ENCODE peak calls at places on chromosomes 3 and 15, in ten cellular contexts. J is fibroblast of lung, M is endothelial cell of umbilical vein, B is NCI-H1092 treated with DMSO at 0.1 percent for 48 hours, E is fibroblast of pulmonary artery, D is WTC11, G is A673, I is mesendoderm, W is right atrium auricular region, F is cardiac muscle cell. Z is an unnamed sample.

GRCh38 chr3:17261627-17262369 is 377.0 kb downstream of the PLCL2 start:
- DNase-seq in B (no peak), E (no peak), W (no peak), J (no peak), M (no peak), D (no peak), I (no peak), G (no peak), F (no peak), Z (no peak)

GRCh38 chr15:94963953-94964352 is 732.6 kb downstream of the MCTP2 start:
- DNase-seq in J (no peak), M (no peak), F (no peak), G (no peak), E (no peak), W (no peak), D (no peak), I (no peak), B (no peak), Z (no peak)

GRCh38 chr3:112401617-112402016 is 68.7 kb downstream of the CD200 start:
- DNase-seq in I (peak; percentile 59), E (no peak), B (no peak), D (no peak), G (no peak), F (no peak), W (no peak), M (no peak), J (no peak), Z (no peak)

GRCh38 chr3:55202320-55202719 is 274.5 kb upstream of the LRTM1 start:
- DNase-seq in G (no peak), J (peak; percentile 94), B (no peak), M (no peak), I (no peak), E (peak; percentile 65), F (peak; percentile 65), W (no peak), D (no peak), Z (no peak)

GRCh38 chr3:11156026-11156410 is 1.7 kb downstream of the HRH1 start:
- DNase-seq in G (no peak), W (no peak), M (no peak), F (no peak), J (no peak), I (no peak), D (no peak), E (no peak), B (no peak), Z (no peak)

GRCh38 chr15:50116477-50116876 is 2.6 kb downstream of the ATP8B4 start:
- DNase-seq in E (peak; percentile 22), J (no peak), F (peak; percentile 17), M (peak; percentile 6), B (peak; percentile 4), I (peak; percentile 88), W (no peak), G (peak; percentile 12), D (peak; percentile 61), Z (peak; percentile 51)

GRCh38 chr3:8301977-8302589 is 199.5 kb upstream of the LMCD1 start:
- DNase-seq in M (peak; percentile 34), W (no peak), D (no peak), J (peak; percentile 46), B (peak; percentile 17), F (peak; percentile 74), E (peak; percentile 74), G (peak; percentile 92), I (peak; percentile 75), Z (peak; percentile 60)

GRCh38 chr15:23395832-23396231 is 41.3 kb downstream of the GOLGA8S start:
- DNase-seq in B (no peak), W (no peak), M (no peak), D (no peak), E (no peak), F (no peak), J (no peak), G (no peak), I (no peak), Z (no peak)

GRCh38 chr3:65961733-65962132 is 77.0 kb downstream of the MAGI1 start:
- DNase-seq in M (peak; percentile 93), I (no peak), D (no peak), W (no peak), B (no peak), E (no peak), J (peak; percentile 69), G (no peak), F (peak; percentile 56), Z (no peak)

GRCh38 chr3:69051796-69052566 is at the start of gene TMF1:
- DNase-seq in W (peak; percentile 99), D (peak; percentile 95), J (peak; percentile 98), E (peak; percentile 100), B (no peak), M (peak; percentile 99), F (peak; percentile 99), G (peak; percentile 95), I (peak; percentile 100), Z (no peak)

GRCh38 chr3:59527493-59527892 is 477.7 kb upstream of the CFAP20DC start:
- DNase-seq in E (no peak), M (no peak), G (no peak), F (no peak), B (no peak), W (no peak), J (no peak), I (no peak), D (no peak), Z (no peak)

GRCh38 chr3:197137741-197138140 is 108.1 kb upstream of the MELTF start:
- DNase-seq in I (no peak), E (no peak), F (no peak), J (no peak), B (no peak), G (no peak), D (no peak), M (no peak), W (no peak), Z (no peak)

GRCh38 chr15:39028069-39028468 is 463.5 kb upstream of the RASGRP1 start:
- DNase-seq in B (no peak), F (peak; percentile 27), G (no peak), D (no peak), W (peak; percentile 73), M (peak; percentile 14), J (peak; percentile 76), E (peak; percentile 48), I (no peak), Z (no peak)

GRCh38 chr3:171470714-171471227 is 10.6 kb upstream of the TNIK start:
- DNase-seq in G (no peak), F (no peak), W (no peak), D (no peak), J (no peak), I (peak; percentile 80), E (no peak), M (no peak), B (no peak), Z (no peak)

GRCh38 chr3:99250272-99250671 is 348.8 kb upstream of the DCBLD2 start:
- DNase-seq in W (no peak), J (peak; percentile 91), D (no peak), I (no peak), M (no peak), E (no peak), G (no peak), F (no peak), B (no peak), Z (peak; percentile 2)

GRCh38 chr3:140148824-140149390 is 213.9 kb downstream of the CLSTN2 start:
- DNase-seq in E (no peak), I (no peak), W (no peak), J (no peak), F (no peak), M (no peak), D (no peak), B (no peak), G (no peak), Z (no peak)

GRCh38 chr3:99895706-99896441 is 78.2 kb downstream of the CMSS1 start:
- DNase-seq in F (peak; percentile 76), I (peak; percentile 79), M (peak; percentile 85), J (peak; percentile 94), E (peak; percentile 81), B (no peak), W (no peak), D (no peak), G (peak; percentile 91), Z (peak; percentile 65)

GRCh38 chr3:127674793-127675189 is 2.0 kb downstream of the ABTB1 start:
- DNase-seq in E (no peak), F (no peak), I (no peak), D (peak; percentile 7), J (no peak), W (peak; percentile 47), B (no peak), M (no peak), G (no peak), Z (no peak)

GRCh38 chr3:161851941-161852566 is 355.4 kb downstream of the OTOL1 start:
- DNase-seq in E (peak; percentile 68), G (peak; percentile 70), I (peak; percentile 65), D (peak; percentile 85), M (no peak), B (peak; percentile 37), J (peak; percentile 30), W (no peak), F (peak; percentile 62), Z (peak; percentile 70)

GRCh38 chr3:43206632-43207031 is 79.7 kb upstream of the SNRK start:
- DNase-seq in J (no peak), G (no peak), W (peak; percentile 2), B (no peak), F (no peak), E (no peak), D (peak; percentile 17), I (no peak), M (no peak), Z (no peak)

GRCh38 chr3:82558081-82558480 is 796.6 kb upstream of the GBE1 start:
- DNase-seq in M (no peak), B (no peak), E (no peak), G (no peak), I (peak; percentile 66), W (no peak), D (no peak), F (no peak), J (no peak), Z (no peak)

GRCh38 chr3:30539772-30540171 is 66.6 kb upstream of the TGFBR2 start:
- DNase-seq in F (no peak), D (no peak), G (no peak), W (no peak), I (no peak), J (peak; percentile 77), B (no peak), E (peak; percentile 38), M (peak; percentile 91), Z (no peak)

GRCh38 chr3:150599611-150600297 is 3.4 kb upstream of the SELENOT start:
- DNase-seq in I (peak; percentile 97), B (no peak), D (peak; percentile 16), F (peak; percentile 24), G (peak; percentile 59), E (peak; percentile 39), J (peak; percentile 89), W (no peak), M (peak; percentile 80), Z (no peak)

GRCh38 chr3:190031887-190032752 is 88.6 kb downstream of the P3H2 start:
- DNase-seq in D (no peak), M (no peak), G (no peak), J (peak; percentile 36), E (no peak), F (no peak), W (no peak), I (no peak), B (no peak), Z (peak; percentile 26)

GRCh38 chr3:196774191-196774820 is 34.6 kb downstream of the PAK2 start:
- DNase-seq in E (peak; percentile 14), W (no peak), F (peak; percentile 15), I (no peak), D (no peak), B (no peak), J (no peak), G (peak; percentile 91), M (peak; percentile 67), Z (no peak)

GRCh38 chr15:100672959-100673358 is 70.6 kb downstream of the ASB7 start:
- DNase-seq in F (peak; percentile 41), I (no peak), J (no peak), G (no peak), D (no peak), M (no peak), E (no peak), W (no peak), B (no peak), Z (no peak)

GRCh38 chr3:166446291-166446690 is 609.1 kb upstream of the BCHE start:
- DNase-seq in M (no peak), I (no peak), G (no peak), E (no peak), D (no peak), J (peak; percentile 74), W (no peak), B (no peak), F (no peak), Z (peak; percentile 26)

GRCh38 chr15:69523010-69524001 is 70.7 kb downstream of the RPLP1 start:
- DNase-seq in M (peak; percentile 62), B (peak; percentile 73), E (peak; percentile 82), W (peak; percentile 83), D (peak; percentile 92), J (peak; percentile 64), F (peak; percentile 89), I (peak; percentile 82), G (peak; percentile 86), Z (peak; percentile 85)

Z was measured in DMS53.